ENCODE peak calls at places on chromosomes 2 and 18, in six cellular contexts. O is left ventricle myocardium inferior, Y is IMR-90, R is HFFc6, B is AG04450, N is bronchial epithelial cell. J is an unnamed sample.

GRCh38 chr2:8061219-8061618 is 620.6 kb upstream of the ID2 start:
- DNase-seq in O (no peak), Y (no peak), R (no peak), B (no peak), N (no peak), J (no peak)

GRCh38 chr18:13446581-13447470 is 228.3 kb downstream of the LDLRAD4 start:
- DNase-seq in O (no peak), Y (no peak), R (no peak), B (no peak), N (no peak), J (no peak)

GRCh38 chr2:232697807-232698110 is 628 bp downstream of the GIGYF2 start:
- DNase-seq in O (no peak), Y (no peak), R (no peak), B (no peak), N (peak), J (no peak)

GRCh38 chr2:6785511-6785910 is 80.2 kb downstream of the CMPK2 start:
- DNase-seq in O (no peak), Y (no peak), R (no peak), B (no peak), N (no peak), J (no peak)

GRCh38 chr2:40093036-40093673 is 314.1 kb upstream of the THUMPD2 start:
- DNase-seq in O (no peak), Y (peak), R (peak), B (no peak), N (no peak), J (no peak)

GRCh38 chr2:236866542-236867340 is 218.9 kb upstream of the COPS8 start:
- DNase-seq in O (no peak), Y (no peak), R (no peak), B (no peak), N (no peak), J (no peak)

GRCh38 chr18:70464343-70465114 is 175.7 kb downstream of the SOCS6 start:
- DNase-seq in O (peak), Y (peak), R (peak), B (no peak), N (peak), J (peak)

GRCh38 chr2:32342811-32343210 is 14.0 kb upstream of the BIRC6 start:
- DNase-seq in O (no peak), Y (no peak), R (no peak), B (no peak), N (no peak), J (peak)

GRCh38 chr2:225354281-225354774 is 45.2 kb upstream of the NYAP2 start:
- DNase-seq in O (no peak), Y (peak), R (peak), B (no peak), N (no peak), J (peak)

GRCh38 chr2:23445450-23445868 is 60.5 kb downstream of the KLHL29 start:
- DNase-seq in O (no peak), Y (peak), R (peak), B (no peak), N (peak), J (peak)

GRCh38 chr18:74518456-74519315 is 15.6 kb upstream of the CNDP1 start:
- DNase-seq in O (no peak), Y (no peak), R (no peak), B (no peak), N (no peak), J (no peak)

GRCh38 chr2:41040782-41041181 is 588.9 kb upstream of the SLC8A1 start:
- DNase-seq in O (no peak), Y (no peak), R (no peak), B (no peak), N (no peak), J (no peak)

GRCh38 chr2:71380665-71381064 is 49.1 kb downstream of the ZNF638 start:
- DNase-seq in O (no peak), Y (peak), R (no peak), B (peak), N (no peak), J (no peak)

GRCh38 chr2:159807183-159808037 is 9.4 kb upstream of the CD302 start:
- DNase-seq in O (no peak), Y (peak), R (peak), B (no peak), N (peak), J (peak)

GRCh38 chr2:16952368-16952767 is 286.7 kb upstream of the CYRIA start:
- DNase-seq in O (no peak), Y (no peak), R (no peak), B (no peak), N (no peak), J (no peak)

GRCh38 chr2:108184421-108184820 is 55.3 kb upstream of the SULT1C3 start:
- DNase-seq in O (no peak), Y (peak), R (peak), B (no peak), N (peak), J (peak)

GRCh38 chr2:53583583-53583982 is 184.0 kb upstream of the CHAC2 start:
- DNase-seq in O (no peak), Y (no peak), R (no peak), B (no peak), N (no peak), J (no peak)

GRCh38 chr2:2270808-2271415 is 60.2 kb downstream of the MYT1L start:
- DNase-seq in O (no peak), Y (no peak), R (no peak), B (no peak), N (no peak), J (no peak)

GRCh38 chr2:74675090-74675489 is 21.0 kb downstream of the SEMA4F start:
- DNase-seq in O (no peak), Y (no peak), R (no peak), B (no peak), N (no peak), J (no peak)

GRCh38 chr18:58793361-58793760 is 71.3 kb upstream of the ZNF532 start:
- DNase-seq in O (no peak), Y (peak), R (peak), B (peak), N (peak), J (peak)

GRCh38 chr2:94986392-94986963 is 39.0 kb upstream of the MAL start:
- DNase-seq in O (no peak), Y (peak), R (peak), B (peak), N (peak), J (peak)

GRCh38 chr2:62672601-62673000 is 32.9 kb upstream of the EHBP1 start:
- DNase-seq in O (no peak), Y (peak), R (peak), B (peak), N (no peak), J (no peak)

GRCh38 chr18:34760444-34760843 is 50.3 kb downstream of the DTNA start:
- DNase-seq in O (peak), Y (no peak), R (no peak), B (no peak), N (no peak), J (no peak)

GRCh38 chr18:34758378-34758948 is 48.4 kb downstream of the DTNA start:
- DNase-seq in O (no peak), Y (no peak), R (no peak), B (no peak), N (no peak), J (no peak)

GRCh38 chr18:34767601-34768027 is 57.5 kb downstream of the DTNA start:
- DNase-seq in O (no peak), Y (peak), R (peak), B (peak), N (peak), J (peak)

GRCh38 chr18:34764451-34764850 is 54.4 kb downstream of the DTNA start:
- DNase-seq in O (no peak), Y (no peak), R (no peak), B (no peak), N (no peak), J (no peak)
- TF ChIP-seq CTCF in O (no peak), Y (no peak), R (peak), B (peak), N (no peak), J (no peak)

GRCh38 chr2:218125626-218126080 is at the start of gene CXCR2:
- DNase-seq in O (peak), Y (no peak), R (no peak), B (no peak), N (no peak), J (no peak)
- TF ChIP-seq CTCF in O (no peak), Y (no peak), R (no peak), B (no peak), N (no peak), J (no peak)

GRCh38 chr2:99695856-99696255 is 206.0 kb upstream of the REV1 start:
- DNase-seq in O (no peak), Y (no peak), R (no peak), B (no peak), N (no peak), J (no peak)

GRCh38 chr2:99695121-99695773 is 205.4 kb upstream of the REV1 start:
- DNase-seq in O (no peak), Y (no peak), R (no peak), B (no peak), N (no peak), J (no peak)

GRCh38 chr2:99694331-99694730 is 204.5 kb upstream of the REV1 start:
- DNase-seq in O (no peak), Y (no peak), R (no peak), B (no peak), N (no peak), J (no peak)

GRCh38 chr2:99691931-99692330 is 202.1 kb upstream of the REV1 start:
- DNase-seq in O (peak), Y (no peak), R (no peak), B (no peak), N (no peak), J (no peak)

DNA sequence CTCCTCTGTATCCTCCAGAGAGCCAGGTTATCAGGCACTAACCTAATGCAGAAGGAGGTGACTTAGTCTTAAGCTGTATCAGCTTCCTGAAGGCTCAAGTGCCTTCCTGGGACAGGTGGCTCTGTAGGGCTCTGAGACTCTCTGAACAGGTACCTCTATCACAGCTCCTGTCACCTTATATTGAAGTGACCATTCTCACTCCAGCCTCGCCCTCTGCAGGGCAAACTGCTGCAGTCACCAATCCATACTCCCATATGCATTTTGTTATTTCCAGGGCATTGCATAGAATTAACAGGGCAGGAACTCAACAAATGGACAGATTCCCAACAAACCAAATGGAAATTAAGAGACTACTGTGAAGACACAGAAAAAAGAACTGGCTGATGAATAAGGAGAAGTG is 203.0 kb upstream of the REV1 start:
- DNase-seq in O (no peak), Y (no peak), R (no peak), B (no peak), N (no peak), J (no peak)
- TF ChIP-seq CTCF in O (no peak), Y (no peak), R (peak), B (no peak), N (no peak), J (no peak)

DNA sequence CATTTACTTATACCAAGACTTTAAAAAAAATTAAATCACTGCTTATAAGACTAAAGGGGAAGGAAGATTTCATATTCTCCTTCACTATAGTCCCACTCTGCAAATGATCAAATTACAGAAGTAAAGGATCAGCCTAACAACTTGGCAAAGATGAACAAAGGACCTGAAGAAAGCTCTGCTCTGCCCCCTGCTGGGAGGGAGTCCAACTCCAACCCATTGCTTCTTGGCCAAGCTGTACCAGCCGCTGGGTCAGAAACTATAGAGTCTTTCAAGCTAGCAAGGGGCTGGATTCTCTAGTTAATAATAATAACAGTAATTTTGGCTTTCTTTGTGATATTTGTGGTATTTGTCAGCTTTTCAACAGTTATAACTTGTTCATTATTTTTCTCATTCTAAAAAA is 927.0 kb upstream of the CRIM1 start:
- DNase-seq in O (no peak), Y (no peak), R (no peak), B (no peak), N (peak), J (peak)
- TF ChIP-seq CTCF in O (peak), Y (peak), R (peak), B (peak), N (peak), J (peak)

J was measured in MCF 10A.